ENCODE peak calls at places on chromosomes 13 and 19, in eight cellular contexts. U, S, R, T, G, Y, E and Z are unnamed samples.

GRCh38 chr19:41323430-41324125 is 13.6 kb downstream of the CCDC97 start:
- DNase-seq in S (no peak), T (no peak), U (peak; percentile 73), G (peak; percentile 71), Y (no peak), E (no peak), R (peak; percentile 90), Z (no peak)

GRCh38 chr19:18002347-18002850 is 5.6 kb upstream of the ARRDC2 start:
- DNase-seq in S (no peak), R (peak; percentile 81), E (no peak), T (no peak), Y (no peak), G (peak; percentile 71), U (no peak), Z (no peak)

GRCh38 chr13:80074143-80074752 is 266.7 kb downstream of the SPRY2 start:
- DNase-seq in G (no peak), E (no peak), T (no peak), S (no peak), Y (no peak), R (no peak), U (no peak), Z (no peak)

GRCh38 chr19:38666662-38667448 is 19.4 kb downstream of the ACTN4 start:
- DNase-seq in U (no peak), G (peak; percentile 24), Y (no peak), E (peak; percentile 71), T (no peak), S (no peak), R (peak; percentile 74), Z (no peak)

GRCh38 chr19:30379841-30380610 is 7.8 kb downstream of the ZNF536 start:
- DNase-seq in G (no peak), Y (no peak), E (no peak), U (no peak), T (no peak), R (no peak), S (no peak), Z (no peak)

GRCh38 chr13:27489456-27489855 is 39.1 kb upstream of the MTIF3 start:
- DNase-seq in G (no peak), U (no peak), Y (no peak), S (no peak), R (no peak), T (no peak), E (no peak), Z (no peak)

GRCh38 chr19:45591004-45591637 is 6.5 kb upstream of the OPA3 start:
- DNase-seq in T (no peak), G (peak; percentile 6), E (peak; percentile 44), Y (no peak), U (no peak), S (no peak), R (peak; percentile 73), Z (no peak)

GRCh38 chr19:15293751-15294505 is 38.4 kb downstream of the BRD4 start:
- DNase-seq in G (no peak), U (no peak), Y (no peak), R (no peak), S (no peak), E (no peak), T (no peak), Z (no peak)

GRCh38 chr13:99215466-99215865 is 14.8 kb downstream of the UBAC2 start:
- DNase-seq in S (no peak), T (peak; percentile 65), U (no peak), E (no peak), Y (no peak), G (no peak), R (no peak), Z (no peak)

GRCh38 chr13:45219938-45220375 is 19.1 kb upstream of the KCTD4 start:
- DNase-seq in R (no peak), S (peak; percentile 4), T (no peak), E (no peak), G (peak; percentile 28), U (peak; percentile 75), Y (no peak), Z (no peak)